ENCODE peak calls at places on chromosomes 2 and 18, in five cellular contexts. N is NT2/D1, J is GM12878, C is H1, U is HepG2. E is an unnamed sample.
A peak's percentile ranks its signal among the peaks of the same experiment; 100 is the strongest.

GRCh38 chr2:907706-908105 is 42.9 kb upstream of the SNTG2 start:
- DNase-seq in N (no peak), J (no peak), C (no peak), U (no peak), E (no peak)

GRCh38 chr2:96534701-96535181 is 1.8 kb upstream of the ARID5A start:
- DNase-seq in N (no peak), J (no peak), C (no peak), U (no peak), E (no peak)

GRCh38 chr2:5841126-5841525 is 148.9 kb downstream of the SOX11 start:
- DNase-seq in N (no peak), J (no peak), C (no peak), U (no peak), E (no peak)

GRCh38 chr2:29130295-29130694 is 15.1 kb downstream of the CLIP4 start:
- DNase-seq in N (no peak), J (no peak), C (no peak), U (peak; percentile 35), E (no peak)

GRCh38 chr2:424306-425172 is 136.6 kb upstream of the ALKAL2 start:
- DNase-seq in N (no peak), J (no peak), C (no peak), U (no peak), E (no peak)

GRCh38 chr2:174334781-174335604 is at the start of gene SP9:
- DNase-seq in N (peak; percentile 81), J (no peak), C (no peak), U (peak; percentile 44), E (peak; percentile 86)

GRCh38 chr2:128422571-128422970 is 103.9 kb upstream of the HS6ST1 start:
- DNase-seq in N (no peak), J (no peak), C (no peak), U (no peak), E (no peak)

GRCh38 chr18:54774971-54775665 is 53.2 kb upstream of the RAB27B start:
- DNase-seq in N (no peak), J (no peak), C (no peak), U (no peak), E (no peak)

GRCh38 chr2:21024722-21025389 is 19.0 kb downstream of the APOB start:
- DNase-seq in N (no peak), J (no peak), C (no peak), U (no peak), E (no peak)

GRCh38 chr2:2134037-2134436 is 197.0 kb downstream of the MYT1L start:
- DNase-seq in N (no peak), J (no peak), C (no peak), U (no peak), E (no peak)

GRCh38 chr18:46630160-46630559 is 26.9 kb downstream of the LOXHD1 start:
- DNase-seq in N (no peak), J (peak; percentile 1), C (no peak), U (no peak), E (no peak)

GRCh38 chr2:99672766-99673375 is 183.1 kb upstream of the REV1 start:
- DNase-seq in N (no peak), J (no peak), C (no peak), U (no peak), E (no peak)

GRCh38 chr18:59994357-59994756 is 94.6 kb downstream of the PMAIP1 start:
- DNase-seq in N (no peak), J (no peak), C (no peak), U (no peak), E (no peak)

GRCh38 chr2:45681675-45682074 is 30.2 kb downstream of the PRKCE start:
- DNase-seq in N (no peak), J (no peak), C (no peak), U (peak; percentile 13), E (peak; percentile 12)

GRCh38 chr2:69013837-69014796 is 1.1 kb downstream of the ANTXR1 start:
- DNase-seq in N (no peak), J (no peak), C (no peak), U (no peak), E (peak; percentile 28)

GRCh38 chr18:69239849-69240248 is 160.8 kb upstream of the DOK6 start:
- DNase-seq in N (no peak), J (no peak), C (no peak), U (no peak), E (no peak)

GRCh38 chr2:45823723-45824206 is 172.3 kb downstream of the PRKCE start:
- DNase-seq in N (no peak), J (no peak), C (no peak), U (no peak), E (no peak)

GRCh38 chr2:97751752-97752151 is 38.4 kb downstream of the ZAP70 start:
- DNase-seq in N (no peak), J (no peak), C (no peak), U (no peak), E (no peak)

GRCh38 chr18:73007195-73007934 is 139.6 kb upstream of the NETO1 start:
- DNase-seq in N (no peak), J (peak; percentile 25), C (no peak), U (no peak), E (no peak)

GRCh38 chr2:135819211-135819610 is 17.8 kb downstream of the LCT start:
- DNase-seq in N (no peak), J (no peak), C (no peak), U (peak; percentile 29), E (peak; percentile 53)
- TF ChIP-seq SUZ12 in N (no peak), J (no peak), C (no peak), U (no peak), E (no peak)

GRCh38 chr18:31943895-31944816 is 1.2 kb upstream of the TRAPPC8 start:
- DNase-seq in N (no peak), J (no peak), C (no peak), U (no peak), E (no peak)

GRCh38 chr18:31942999-31943894 is at the start of gene TRAPPC8:
- DNase-seq in N (peak; percentile 92), J (peak; percentile 87), C (peak; percentile 93), U (peak; percentile 98), E (peak; percentile 100)

GRCh38 chr18:31941010-31941809 is 1.7 kb downstream of the TRAPPC8 start:
- DNase-seq in N (no peak), J (no peak), C (no peak), U (peak; percentile 6), E (no peak)

GRCh38 chr18:31946305-31947046 is 3.5 kb upstream of the TRAPPC8 start:
- DNase-seq in N (peak; percentile 80), J (no peak), C (peak; percentile 27), U (no peak), E (no peak)

GRCh38 chr18:31942301-31942998 is 478 bp downstream of the TRAPPC8 start:
- DNase-seq in N (no peak), J (no peak), C (no peak), U (no peak), E (peak; percentile 69)
- TF ChIP-seq SUZ12 in N (no peak), J (no peak), C (no peak), U (no peak), E (no peak)

GRCh38 chr2:191645807-191646611 is 31.9 kb upstream of the NABP1 start:
- DNase-seq in N (no peak), J (no peak), C (no peak), U (no peak), E (no peak)
- TF ChIP-seq SUZ12 in N (no peak), J (no peak), C (no peak), U (no peak), E (no peak)

GRCh38 chr18:10085876-10086275 is 172.1 kb downstream of the VAPA start:
- DNase-seq in N (no peak), J (no peak), C (no peak), U (no peak), E (no peak)

GRCh38 chr18:10078053-10078452 is 164.2 kb downstream of the VAPA start:
- DNase-seq in N (no peak), J (no peak), C (no peak), U (no peak), E (no peak)

GRCh38 chr18:10080372-10080771 is 166.6 kb downstream of the VAPA start:
- DNase-seq in N (no peak), J (no peak), C (no peak), U (no peak), E (no peak)

GRCh38 chr18:10085405-10085804 is 171.6 kb downstream of the VAPA start:
- DNase-seq in N (no peak), J (no peak), C (no peak), U (no peak), E (no peak)

GRCh38 chr18:10081477-10081876 is 167.7 kb downstream of the VAPA start:
- DNase-seq in N (no peak), J (no peak), C (no peak), U (peak; percentile 41), E (no peak)
- TF ChIP-seq SUZ12 in N (no peak), J (no peak), C (no peak), U (no peak), E (no peak)

DNA sequence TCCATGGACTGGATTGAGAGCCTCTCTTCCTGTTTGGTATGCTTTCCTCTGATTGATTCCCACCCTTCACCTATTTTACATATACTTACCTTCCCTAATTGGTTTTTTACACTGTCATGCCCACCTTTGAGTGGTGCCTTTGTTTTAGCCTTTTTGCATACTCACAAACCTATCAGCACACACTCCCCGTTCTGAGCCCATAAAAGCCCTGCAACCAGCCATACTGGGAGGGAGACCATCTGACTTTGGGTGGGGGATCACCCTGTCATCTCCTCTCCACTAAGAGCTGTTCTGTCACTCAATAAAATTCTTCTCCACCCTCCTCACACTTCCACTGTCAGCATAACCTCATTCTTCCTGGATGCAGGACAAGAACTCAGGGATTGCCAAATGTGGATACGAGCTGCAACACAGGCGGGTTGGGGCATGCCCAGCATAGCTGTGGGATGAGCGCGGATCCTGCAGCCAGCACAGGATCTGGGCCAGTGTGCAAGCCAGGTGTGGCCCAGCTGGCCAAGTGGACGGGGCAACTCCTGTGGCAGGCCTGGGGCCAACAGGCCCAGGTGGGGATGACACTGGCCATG is 9.4 kb upstream of the MOB1A start:
- DNase-seq in N (no peak), J (no peak), C (no peak), U (peak; percentile 33), E (no peak)
- TF ChIP-seq SUZ12 in N (no peak), J (no peak), C (no peak), U (no peak), E (no peak)